ENCODE peak calls at places on chromosomes 13 and 19, in seven cellular contexts. F, G, R, W, E, P and H are unnamed samples.

GRCh38 chr19:14612657-14613056 is 29.8 kb downstream of the CLEC17A start:
- DNase-seq in G (no peak), W (no peak), P (no peak), F (no peak), R (no peak), E (no peak), H (no peak)

GRCh38 chr13:96527497-96527896 is 437.6 kb downstream of the HS6ST3 start:
- DNase-seq in G (no peak), R (peak; percentile 3), P (no peak), E (no peak), F (no peak), W (no peak), H (peak; percentile 3)

GRCh38 chr19:17121736-17122293 is 46.2 kb downstream of the MYO9B start:
- DNase-seq in E (no peak), W (peak; percentile 34), G (no peak), F (no peak), P (no peak), R (no peak), H (no peak)

GRCh38 chr13:64912141-64912540 is 2318.0 kb downstream of the PCDH9 start:
- DNase-seq in E (peak; percentile 23), P (no peak), R (peak; percentile 82), F (no peak), W (no peak), G (no peak), H (no peak)

GRCh38 chr19:16912780-16913179 is 24.0 kb downstream of the F2RL3 start:
- DNase-seq in R (no peak), F (no peak), W (no peak), P (no peak), G (no peak), E (no peak), H (no peak)

GRCh38 chr13:30679483-30680330 is 55.6 kb upstream of the ALOX5AP start:
- DNase-seq in F (peak; percentile 34), W (peak; percentile 48), P (peak; percentile 16), G (peak; percentile 69), E (no peak), R (peak; percentile 18), H (peak; percentile 69)

GRCh38 chr13:41313659-41314197 is 2.7 kb downstream of the NAA16 start:
- DNase-seq in E (no peak), R (no peak), P (no peak), G (no peak), F (no peak), W (no peak), H (no peak)

GRCh38 chr13:39900106-39900750 is 244.8 kb downstream of the COG6 start:
- DNase-seq in W (no peak), P (no peak), R (no peak), G (no peak), F (no peak), E (peak; percentile 2), H (no peak)

GRCh38 chr13:20141238-20142018 is 19.4 kb downstream of the GJA3 start:
- DNase-seq in E (no peak), G (no peak), W (no peak), F (no peak), R (no peak), P (peak; percentile 13), H (no peak)

GRCh38 chr19:1093811-1094553 is 1.2 kb downstream of the POLR2E start:
- DNase-seq in F (no peak), G (no peak), R (no peak), P (no peak), E (no peak), W (no peak), H (no peak)

GRCh38 chr13:40813662-40814454 is 24.4 kb downstream of the SLC25A15 start:
- DNase-seq in P (peak; percentile 70), W (no peak), F (no peak), G (peak; percentile 73), R (peak; percentile 30), E (no peak), H (peak; percentile 14)

GRCh38 chr19:2546128-2547032 is 70.5 kb downstream of the GADD45B start:
- DNase-seq in P (peak; percentile 67), E (no peak), R (no peak), G (no peak), W (no peak), F (peak; percentile 92), H (peak; percentile 50)

GRCh38 chr19:40284501-40285352 is at the start of gene AKT2:
- DNase-seq in G (peak; percentile 92), E (peak; percentile 8), F (peak; percentile 96), W (peak; percentile 74), R (peak; percentile 66), P (peak; percentile 84), H (no peak)

GRCh38 chr19:11191273-11191755 is 6.0 kb downstream of the KANK2 start:
- DNase-seq in E (no peak), R (peak; percentile 55), W (no peak), F (no peak), G (peak; percentile 75), P (peak; percentile 39), H (peak; percentile 24)